ENCODE peak calls at places on chromosomes 2 and 18, in six cellular contexts. One of them, this sample, is unnamed.

GRCh38 chr18:44536041-44536440 is 144.6 kb upstream of the SETBP1 start:
- DNase-seq in K562: no peak
- DNase-seq in GM12878: no peak
- DNase-seq in H1: no peak
- DNase-seq in HepG2: no peak
- DNase-seq in GM12892: no peak
- DNase-seq in this sample: no peak

GRCh38 chr18:21265971-21266673 is 24.1 kb downstream of the GREB1L start:
- DNase-seq in GM12892: no peak
- DNase-seq in H1: no peak
- DNase-seq in GM12878: no peak
- DNase-seq in K562: no peak
- DNase-seq in HepG2: no peak
- DNase-seq in this sample: no peak

GRCh38 chr2:220445429-220446105 is 818.1 kb downstream of the SLC4A3 start:
- DNase-seq in HepG2: no peak
- DNase-seq in K562: no peak
- DNase-seq in GM12892: no peak
- DNase-seq in GM12878: no peak
- DNase-seq in H1: no peak
- DNase-seq in this sample: no peak

GRCh38 chr2:227164745-227165350 is 424 bp downstream of the COL4A3 start:
- DNase-seq in H1: no peak
- DNase-seq in GM12892: peak
- DNase-seq in GM12878: no peak
- DNase-seq in HepG2: no peak
- DNase-seq in K562: no peak
- DNase-seq in this sample: peak

GRCh38 chr18:38297910-38298309 is 732.3 kb upstream of the CELF4 start:
- DNase-seq in H1: no peak
- DNase-seq in GM12892: no peak
- DNase-seq in HepG2: no peak
- DNase-seq in GM12878: no peak
- DNase-seq in K562: no peak
- DNase-seq in this sample: no peak

GRCh38 chr2:37635359-37636208 is 35.9 kb downstream of the CDC42EP3 start:
- DNase-seq in GM12878: peak
- DNase-seq in GM12892: no peak
- DNase-seq in K562: no peak
- DNase-seq in H1: no peak
- DNase-seq in HepG2: no peak
- DNase-seq in this sample: no peak

GRCh38 chr2:58448065-58448507 is 207.0 kb upstream of the FANCL start:
- DNase-seq in GM12892: no peak
- DNase-seq in GM12878: peak
- DNase-seq in H1: peak
- DNase-seq in HepG2: peak
- DNase-seq in K562: no peak
- DNase-seq in this sample: no peak

GRCh38 chr2:149360106-149360505 is 29.7 kb downstream of the LYPD6 start:
- DNase-seq in K562: no peak
- DNase-seq in GM12878: no peak
- DNase-seq in GM12892: no peak
- DNase-seq in HepG2: no peak
- DNase-seq in H1: no peak
- DNase-seq in this sample: no peak

GRCh38 chr2:42063383-42064171 is 15.8 kb downstream of the PKDCC start:
- DNase-seq in H1: no peak
- DNase-seq in HepG2: peak
- DNase-seq in K562: no peak
- DNase-seq in GM12878: no peak
- DNase-seq in GM12892: no peak
- DNase-seq in this sample: no peak

GRCh38 chr18:24656044-24656443 is 195.6 kb downstream of the HRH4 start:
- DNase-seq in HepG2: no peak
- DNase-seq in H1: no peak
- DNase-seq in GM12892: no peak
- DNase-seq in K562: no peak
- DNase-seq in GM12878: no peak
- DNase-seq in this sample: no peak

GRCh38 chr2:231614559-231615057 is 21.9 kb downstream of the TEX44 start:
- DNase-seq in H1: peak
- DNase-seq in HepG2: no peak
- DNase-seq in GM12892: peak
- DNase-seq in GM12878: no peak
- DNase-seq in K562: no peak
- DNase-seq in this sample: peak

GRCh38 chr2:173079968-173080860 is 4.6 kb downstream of the MAP3K20 start:
- DNase-seq in K562: no peak
- DNase-seq in H1: no peak
- DNase-seq in GM12878: no peak
- DNase-seq in HepG2: no peak
- DNase-seq in GM12892: no peak
- DNase-seq in this sample: no peak

GRCh38 chr18:34222396-34223163 is 2.1 kb downstream of the NOL4 start:
- DNase-seq in GM12892: no peak
- DNase-seq in HepG2: no peak
- DNase-seq in H1: peak
- DNase-seq in GM12878: no peak
- DNase-seq in K562: no peak
- DNase-seq in this sample: no peak

GRCh38 chr2:10407841-10408648 is 40.1 kb downstream of the ODC1 start:
- DNase-seq in GM12878: peak
- DNase-seq in K562: peak
- DNase-seq in GM12892: peak
- DNase-seq in H1: no peak
- DNase-seq in HepG2: peak
- DNase-seq in this sample: peak

GRCh38 chr2:108029912-108030311 is 43.6 kb downstream of the SLC5A7 start:
- DNase-seq in GM12892: no peak
- DNase-seq in H1: no peak
- DNase-seq in GM12878: no peak
- DNase-seq in HepG2: no peak
- DNase-seq in K562: no peak
- DNase-seq in this sample: no peak

GRCh38 chr2:109126501-109126860 is 2.5 kb upstream of the SH3RF3 start:
- DNase-seq in GM12878: no peak
- DNase-seq in HepG2: no peak
- DNase-seq in GM12892: no peak
- DNase-seq in K562: no peak
- DNase-seq in H1: no peak
- DNase-seq in this sample: no peak

GRCh38 chr2:74077636-74078035 is 70.1 kb downstream of the BOLA3 start:
- DNase-seq in GM12878: no peak
- DNase-seq in HepG2: no peak
- DNase-seq in K562: peak
- DNase-seq in GM12892: no peak
- DNase-seq in H1: no peak
- DNase-seq in this sample: no peak

GRCh38 chr2:75429036-75429435 is 131.7 kb downstream of the EVA1A start:
- DNase-seq in K562: no peak
- DNase-seq in GM12892: no peak
- DNase-seq in GM12878: no peak
- DNase-seq in HepG2: no peak
- DNase-seq in H1: no peak
- DNase-seq in this sample: no peak

GRCh38 chr18:61893304-61893970 is 630 bp upstream of the RNF152 start:
- DNase-seq in HepG2: no peak
- DNase-seq in GM12878: no peak
- DNase-seq in GM12892: peak
- DNase-seq in K562: peak
- DNase-seq in H1: peak
- DNase-seq in this sample: peak

GRCh38 chr2:71609441-71609840 is 156.1 kb downstream of the DYSF start:
- DNase-seq in H1: peak
- DNase-seq in GM12878: no peak
- DNase-seq in HepG2: no peak
- DNase-seq in K562: no peak
- DNase-seq in GM12892: no peak
- DNase-seq in this sample: no peak

GRCh38 chr2:71589763-71590162 is 136.4 kb downstream of the DYSF start:
- DNase-seq in GM12892: no peak
- DNase-seq in K562: peak
- DNase-seq in HepG2: no peak
- DNase-seq in H1: no peak
- DNase-seq in GM12878: no peak
- DNase-seq in this sample: no peak

GRCh38 chr2:1709970-1710560 is 34.2 kb downstream of the PXDN start:
- DNase-seq in H1: no peak
- DNase-seq in GM12878: no peak
- DNase-seq in GM12892: no peak
- DNase-seq in HepG2: no peak
- DNase-seq in K562: no peak
- DNase-seq in this sample: no peak

DNA sequence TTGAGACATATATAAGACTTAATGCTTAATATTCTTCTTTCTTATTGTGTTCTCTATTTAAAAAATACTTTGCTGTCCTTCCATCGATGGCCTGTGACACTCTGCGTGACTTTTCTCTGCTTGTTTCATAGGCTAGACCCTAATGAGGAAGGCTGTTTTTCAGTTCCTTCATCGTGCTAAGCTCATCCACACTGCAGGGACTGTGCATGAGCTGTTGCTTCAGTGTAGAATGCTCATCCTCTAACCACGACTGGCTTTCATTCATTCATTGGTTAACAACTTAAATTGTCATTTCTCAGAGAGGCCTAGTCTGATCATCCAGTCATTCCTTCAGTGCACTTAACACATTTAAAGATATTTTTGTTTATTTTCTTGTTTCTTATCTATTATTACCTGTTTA is 134.4 kb downstream of the CCDC85A start:
- DNase-seq in GM12878: no peak
- DNase-seq in HepG2: no peak
- DNase-seq in K562: no peak
- DNase-seq in GM12892: no peak
- DNase-seq in H1: no peak
- DNase-seq in this sample: no peak
- TF ChIP-seq TAF1 in GM12878: no peak
- TF ChIP-seq TAF1 in HepG2: no peak
- TF ChIP-seq TAF1 in K562: no peak
- TF ChIP-seq TAF1 in GM12892: no peak
- TF ChIP-seq TAF1 in H1: no peak
- TF ChIP-seq TAF1 in this sample: no peak

GRCh38 chr2:163347982-163348842 is 387.6 kb downstream of the FIGN start:
- DNase-seq in H1: peak
- DNase-seq in K562: no peak
- DNase-seq in GM12878: no peak
- DNase-seq in GM12892: no peak
- DNase-seq in HepG2: no peak
- DNase-seq in this sample: no peak
- TF ChIP-seq POLR2A in H1: peak
- TF ChIP-seq POLR2A in K562: no peak
- TF ChIP-seq POLR2A in GM12878: no peak
- TF ChIP-seq POLR2A in GM12892: no peak
- TF ChIP-seq POLR2A in HepG2: no peak
- TF ChIP-seq POLR2A in this sample: no peak

GRCh38 chr18:71027531-71027930 is 738.7 kb downstream of the SOCS6 start:
- DNase-seq in GM12892: no peak
- DNase-seq in K562: no peak
- DNase-seq in H1: no peak
- DNase-seq in HepG2: no peak
- DNase-seq in GM12878: no peak
- DNase-seq in this sample: no peak

GRCh38 chr18:71022389-71022788 is 733.5 kb downstream of the SOCS6 start:
- DNase-seq in K562: no peak
- DNase-seq in GM12892: no peak
- DNase-seq in GM12878: no peak
- DNase-seq in H1: no peak
- DNase-seq in HepG2: no peak
- DNase-seq in this sample: no peak

GRCh38 chr18:71028285-71028762 is 739.5 kb downstream of the SOCS6 start:
- DNase-seq in GM12892: no peak
- DNase-seq in K562: no peak
- DNase-seq in GM12878: no peak
- DNase-seq in H1: no peak
- DNase-seq in HepG2: no peak
- DNase-seq in this sample: no peak
- TF ChIP-seq TAF1 in GM12892: no peak
- TF ChIP-seq TAF1 in K562: no peak
- TF ChIP-seq TAF1 in GM12878: no peak
- TF ChIP-seq TAF1 in H1: no peak
- TF ChIP-seq TAF1 in HepG2: no peak
- TF ChIP-seq TAF1 in this sample: no peak

GRCh38 chr2:64860936-64861335 is 128.3 kb upstream of the SLC1A4 start:
- DNase-seq in HepG2: no peak
- DNase-seq in GM12878: no peak
- DNase-seq in GM12892: no peak
- DNase-seq in H1: no peak
- DNase-seq in K562: no peak
- DNase-seq in this sample: no peak

GRCh38 chr2:64858541-64859031 is 130.6 kb upstream of the SLC1A4 start:
- DNase-seq in HepG2: no peak
- DNase-seq in H1: no peak
- DNase-seq in GM12878: no peak
- DNase-seq in K562: no peak
- DNase-seq in GM12892: no peak
- DNase-seq in this sample: no peak

GRCh38 chr2:64857581-64858471 is 131.4 kb upstream of the SLC1A4 start:
- DNase-seq in HepG2: no peak
- DNase-seq in GM12878: no peak
- DNase-seq in K562: no peak
- DNase-seq in H1: no peak
- DNase-seq in GM12892: no peak
- DNase-seq in this sample: no peak

GRCh38 chr2:64860321-64860751 is 128.9 kb upstream of the SLC1A4 start:
- DNase-seq in GM12878: no peak
- DNase-seq in GM12892: no peak
- DNase-seq in HepG2: no peak
- DNase-seq in K562: no peak
- DNase-seq in H1: no peak
- DNase-seq in this sample: peak

DNA sequence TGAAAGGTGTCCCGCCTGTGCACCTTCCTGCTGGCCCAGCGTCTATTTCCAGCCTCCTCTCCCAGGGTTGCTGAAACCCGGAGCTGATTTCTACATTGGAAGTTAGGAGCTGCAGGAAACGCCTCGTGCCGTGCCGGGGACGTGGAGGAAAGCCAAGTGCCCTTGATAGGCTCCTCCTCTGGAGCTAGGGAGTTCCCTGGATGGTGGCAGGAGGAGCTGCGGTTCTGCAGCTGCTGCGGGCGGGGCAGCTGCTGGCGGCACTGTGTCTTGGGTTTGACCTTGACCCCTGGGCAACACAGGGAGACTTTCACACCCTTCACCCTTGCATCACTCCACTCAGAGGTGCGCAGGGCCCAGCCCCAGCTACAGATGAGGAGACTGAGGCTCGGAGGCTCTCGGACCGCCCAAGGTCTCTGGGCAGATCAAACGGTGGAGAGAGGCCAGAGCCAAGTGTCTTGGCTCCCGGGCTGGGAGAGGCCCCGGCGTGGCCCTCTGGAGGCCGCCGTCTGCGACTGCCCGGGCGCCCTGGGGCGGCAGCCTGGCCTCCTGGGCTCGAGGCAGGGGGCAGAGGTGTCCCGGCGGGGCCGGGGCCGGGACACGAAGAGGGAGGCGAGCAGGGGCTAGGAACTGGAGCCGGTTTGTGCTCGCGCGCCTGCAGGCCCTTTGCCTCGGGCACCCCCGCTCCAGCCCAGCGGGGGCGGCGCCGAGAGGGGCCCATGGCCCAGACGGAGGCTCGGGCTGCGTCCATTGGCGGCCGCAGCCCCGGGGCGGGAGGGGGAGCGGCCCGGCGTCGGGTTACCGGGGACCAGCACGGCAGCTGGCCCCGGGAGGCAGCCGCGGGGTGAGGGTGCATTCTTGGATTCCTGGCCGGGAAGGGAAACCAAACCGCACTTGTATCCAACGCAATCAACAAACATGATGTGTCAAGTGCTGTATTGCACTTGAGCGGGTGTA is 129.7 kb upstream of the SLC1A4 start:
- DNase-seq in GM12892: peak
- DNase-seq in HepG2: no peak
- DNase-seq in GM12878: no peak
- DNase-seq in H1: peak
- DNase-seq in K562: peak
- DNase-seq in this sample: peak
- TF ChIP-seq POLR2A in GM12892: peak
- TF ChIP-seq POLR2A in HepG2: no peak
- TF ChIP-seq POLR2A in GM12878: peak
- TF ChIP-seq POLR2A in H1: no peak
- TF ChIP-seq POLR2A in K562: peak
- TF ChIP-seq POLR2A in this sample: peak

This sample was measured in GM12891.